ENCODE peak calls at places on chromosomes 6 and 20, in six cellular contexts. One of them, this sample, is unnamed.

GRCh38 chr20:63178889-63179751 is 36.8 kb downstream of the YTHDF1 start:
- DNase-seq in fibroblast of lung: no peak
- DNase-seq in OCI-LY7: peak
- DNase-seq in PC-3: peak
- DNase-seq in neural progenitor cell: peak
- DNase-seq in H9: peak
- DNase-seq in this sample: peak

GRCh38 chr6:106510090-106510970 is 119.0 kb downstream of the RTN4IP1 start:
- DNase-seq in fibroblast of lung: peak
- DNase-seq in OCI-LY7: peak
- DNase-seq in PC-3: peak
- DNase-seq in neural progenitor cell: peak
- DNase-seq in H9: peak
- DNase-seq in this sample: peak

GRCh38 chr6:35683267-35683666 is 5.4 kb downstream of the FKBP5 start:
- DNase-seq in fibroblast of lung: no peak
- DNase-seq in OCI-LY7: no peak
- DNase-seq in PC-3: no peak
- DNase-seq in neural progenitor cell: no peak
- DNase-seq in H9: no peak
- DNase-seq in this sample: no peak

GRCh38 chr6:163705923-163706322 is 291.4 kb downstream of the QKI start:
- DNase-seq in fibroblast of lung: no peak
- DNase-seq in OCI-LY7: peak
- DNase-seq in PC-3: no peak
- DNase-seq in neural progenitor cell: no peak
- DNase-seq in H9: no peak
- DNase-seq in this sample: no peak

GRCh38 chr6:78517399-78517798 is 350.0 kb upstream of the IRAK1BP1 start:
- DNase-seq in fibroblast of lung: no peak
- DNase-seq in OCI-LY7: no peak
- DNase-seq in PC-3: no peak
- DNase-seq in neural progenitor cell: no peak
- DNase-seq in H9: no peak
- DNase-seq in this sample: no peak

GRCh38 chr20:52731086-52731485 is 241.1 kb upstream of the TSHZ2 start:
- DNase-seq in fibroblast of lung: no peak
- DNase-seq in OCI-LY7: no peak
- DNase-seq in PC-3: no peak
- DNase-seq in neural progenitor cell: peak
- DNase-seq in H9: peak
- DNase-seq in this sample: no peak

GRCh38 chr6:139219271-139219729 is 72.5 kb downstream of the TXLNB start:
- DNase-seq in fibroblast of lung: peak
- DNase-seq in OCI-LY7: peak
- DNase-seq in PC-3: peak
- DNase-seq in neural progenitor cell: peak
- DNase-seq in H9: peak
- DNase-seq in this sample: peak

GRCh38 chr20:53857723-53858236 is 212.6 kb downstream of the BCAS1 start:
- DNase-seq in fibroblast of lung: no peak
- DNase-seq in OCI-LY7: no peak
- DNase-seq in PC-3: no peak
- DNase-seq in neural progenitor cell: no peak
- DNase-seq in H9: peak
- DNase-seq in this sample: no peak

GRCh38 chr20:31990958-31991705 is 19.1 kb upstream of the CCM2L start:
- DNase-seq in fibroblast of lung: no peak
- DNase-seq in OCI-LY7: no peak
- DNase-seq in PC-3: no peak
- DNase-seq in neural progenitor cell: no peak
- DNase-seq in H9: no peak
- DNase-seq in this sample: peak

GRCh38 chr6:109772961-109773431 is 81.9 kb downstream of the FIG4 start:
- DNase-seq in fibroblast of lung: peak
- DNase-seq in OCI-LY7: no peak
- DNase-seq in PC-3: peak
- DNase-seq in neural progenitor cell: no peak
- DNase-seq in H9: no peak
- DNase-seq in this sample: no peak

GRCh38 chr6:111559193-111560097 is 46.2 kb downstream of the TRAF3IP2 start:
- DNase-seq in fibroblast of lung: no peak
- DNase-seq in OCI-LY7: peak
- DNase-seq in PC-3: no peak
- DNase-seq in neural progenitor cell: no peak
- DNase-seq in H9: no peak
- DNase-seq in this sample: no peak

GRCh38 chr20:53664121-53664520 is 70.5 kb upstream of the ZNF217 start:
- DNase-seq in fibroblast of lung: peak
- DNase-seq in OCI-LY7: no peak
- DNase-seq in PC-3: no peak
- DNase-seq in neural progenitor cell: no peak
- DNase-seq in H9: no peak
- DNase-seq in this sample: no peak

GRCh38 chr20:40265872-40266533 is 423.0 kb downstream of the MAFB start:
- DNase-seq in fibroblast of lung: no peak
- DNase-seq in OCI-LY7: peak
- DNase-seq in PC-3: peak
- DNase-seq in neural progenitor cell: peak
- DNase-seq in H9: no peak
- DNase-seq in this sample: no peak

GRCh38 chr20:58891076-58891685 is 38.7 kb downstream of the GNAS start:
- DNase-seq in fibroblast of lung: peak
- DNase-seq in OCI-LY7: peak
- DNase-seq in PC-3: peak
- DNase-seq in neural progenitor cell: peak
- DNase-seq in H9: peak
- DNase-seq in this sample: peak
- H2AFZ ChIP-seq in fibroblast of lung: no peak
- H2AFZ ChIP-seq in OCI-LY7: no peak
- H2AFZ ChIP-seq in PC-3: peak
- H2AFZ ChIP-seq in neural progenitor cell: no peak
- H2AFZ ChIP-seq in H9: no peak
- H2AFZ ChIP-seq in this sample: no peak

DNA sequence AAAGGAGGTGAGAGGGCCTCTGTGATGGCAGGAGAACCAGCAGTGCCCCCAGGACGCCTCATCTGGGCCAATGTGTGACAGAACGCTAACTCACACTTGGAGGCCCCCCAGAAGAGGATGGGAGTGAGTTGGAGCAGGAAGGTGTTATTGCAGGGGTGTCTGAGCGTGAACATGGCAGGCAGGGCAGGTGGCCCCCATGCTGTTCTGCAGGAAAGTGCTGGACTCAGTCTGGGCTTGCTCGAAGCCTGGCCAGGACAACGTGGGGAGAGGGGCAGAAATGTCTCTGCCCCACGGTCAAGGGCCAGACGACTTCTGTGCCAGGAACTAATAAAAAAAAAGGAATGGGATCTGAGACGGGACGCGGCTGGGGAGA is 931 bp upstream of the EBF4 start:
- DNase-seq in fibroblast of lung: no peak
- DNase-seq in OCI-LY7: no peak
- DNase-seq in PC-3: no peak
- DNase-seq in neural progenitor cell: no peak
- DNase-seq in H9: no peak
- DNase-seq in this sample: peak
- H2AFZ ChIP-seq in fibroblast of lung: no peak
- H2AFZ ChIP-seq in OCI-LY7: no peak
- H2AFZ ChIP-seq in PC-3: no peak
- H2AFZ ChIP-seq in neural progenitor cell: no peak
- H2AFZ ChIP-seq in H9: no peak
- H2AFZ ChIP-seq in this sample: no peak

DNA sequence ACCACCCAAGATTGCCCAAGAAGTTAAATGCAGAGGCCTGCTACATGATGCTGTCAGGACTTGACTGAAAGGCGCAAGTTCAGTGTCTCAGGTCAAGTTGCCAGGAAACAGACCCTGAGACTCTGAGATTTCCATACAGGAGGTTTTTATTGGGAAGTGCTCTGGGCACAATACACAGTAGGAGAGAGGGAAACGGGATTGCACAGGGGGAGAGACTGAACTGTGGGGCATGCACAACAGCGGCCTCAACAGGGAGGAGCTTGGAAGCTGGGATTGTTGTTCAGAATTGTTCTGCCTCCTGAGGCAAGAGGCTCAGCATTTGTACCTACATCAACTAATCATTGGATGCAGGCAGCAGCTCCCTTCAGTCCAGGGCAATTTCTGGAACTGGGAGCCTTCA is 6.7 kb downstream of the STX11 start:
- DNase-seq in fibroblast of lung: no peak
- DNase-seq in OCI-LY7: no peak
- DNase-seq in PC-3: no peak
- DNase-seq in neural progenitor cell: peak
- DNase-seq in H9: peak
- DNase-seq in this sample: no peak
- H2AFZ ChIP-seq in fibroblast of lung: no peak
- H2AFZ ChIP-seq in OCI-LY7: no peak
- H2AFZ ChIP-seq in PC-3: no peak
- H2AFZ ChIP-seq in neural progenitor cell: no peak
- H2AFZ ChIP-seq in H9: no peak
- H2AFZ ChIP-seq in this sample: no peak

GRCh38 chr20:17969884-17970409 is 1.1 kb downstream of the MGME1 start:
- DNase-seq in fibroblast of lung: peak
- DNase-seq in OCI-LY7: peak
- DNase-seq in PC-3: peak
- DNase-seq in neural progenitor cell: peak
- DNase-seq in H9: no peak
- DNase-seq in this sample: peak
- H2AFZ ChIP-seq in fibroblast of lung: peak
- H2AFZ ChIP-seq in OCI-LY7: no peak
- H2AFZ ChIP-seq in PC-3: peak
- H2AFZ ChIP-seq in neural progenitor cell: no peak
- H2AFZ ChIP-seq in H9: no peak
- H2AFZ ChIP-seq in this sample: peak

This sample was measured in osteoblast.